ENCODE peak calls at places on chromosomes 7 and 10, in seven cellular contexts. One of them, this sample, is unnamed.

GRCh38 chr10:78405781-78406180 is 372.1 kb downstream of the RPS24 start:
- DNase-seq in tibial artery: peak; percentile 57
- DNase-seq in hepatocyte: no peak
- DNase-seq in tibial nerve: no peak
- DNase-seq in lung: no peak
- DNase-seq in breast epithelium: no peak
- DNase-seq in GM23248: peak; percentile 23
- DNase-seq in this sample: no peak

GRCh38 chr7:37901236-37901827 is 15.3 kb downstream of the SFRP4 start:
- DNase-seq in tibial artery: no peak
- DNase-seq in hepatocyte: peak; percentile 47
- DNase-seq in tibial nerve: no peak
- DNase-seq in lung: no peak
- DNase-seq in breast epithelium: no peak
- DNase-seq in GM23248: peak; percentile 42
- DNase-seq in this sample: peak; percentile 48

GRCh38 chr7:135888740-135889139 is 88.4 kb downstream of the MTPN start:
- DNase-seq in tibial artery: no peak
- DNase-seq in hepatocyte: no peak
- DNase-seq in tibial nerve: no peak
- DNase-seq in lung: no peak
- DNase-seq in breast epithelium: no peak
- DNase-seq in GM23248: no peak
- DNase-seq in this sample: no peak

GRCh38 chr10:72784551-72785421 is 92.8 kb downstream of the MCU start:
- DNase-seq in tibial artery: peak; percentile 72
- DNase-seq in hepatocyte: peak; percentile 51
- DNase-seq in tibial nerve: no peak
- DNase-seq in lung: peak; percentile 32
- DNase-seq in breast epithelium: no peak
- DNase-seq in GM23248: peak; percentile 80
- DNase-seq in this sample: peak; percentile 77

GRCh38 chr7:7152315-7152714 is 30.0 kb upstream of the C1GALT1 start:
- DNase-seq in tibial artery: no peak
- DNase-seq in hepatocyte: no peak
- DNase-seq in tibial nerve: no peak
- DNase-seq in lung: no peak
- DNase-seq in breast epithelium: no peak
- DNase-seq in GM23248: no peak
- DNase-seq in this sample: no peak

GRCh38 chr7:855686-856369 is 20.5 kb upstream of the GET4 start:
- DNase-seq in tibial artery: no peak
- DNase-seq in hepatocyte: no peak
- DNase-seq in tibial nerve: no peak
- DNase-seq in lung: no peak
- DNase-seq in breast epithelium: no peak
- DNase-seq in GM23248: no peak
- DNase-seq in this sample: no peak

GRCh38 chr10:45417746-45418145 is 43.7 kb downstream of the ALOX5 start:
- DNase-seq in tibial artery: no peak
- DNase-seq in hepatocyte: no peak
- DNase-seq in tibial nerve: no peak
- DNase-seq in lung: no peak
- DNase-seq in breast epithelium: no peak
- DNase-seq in GM23248: no peak
- DNase-seq in this sample: peak; percentile 30

GRCh38 chr7:50679218-50680007 is 103.3 kb downstream of the GRB10 start:
- DNase-seq in tibial artery: no peak
- DNase-seq in hepatocyte: peak; percentile 33
- DNase-seq in tibial nerve: no peak
- DNase-seq in lung: no peak
- DNase-seq in breast epithelium: no peak
- DNase-seq in GM23248: peak; percentile 52
- DNase-seq in this sample: no peak

GRCh38 chr10:97915346-97915745 is 65.7 kb downstream of the GOLGA7B start:
- DNase-seq in tibial artery: no peak
- DNase-seq in hepatocyte: no peak
- DNase-seq in tibial nerve: no peak
- DNase-seq in lung: no peak
- DNase-seq in breast epithelium: no peak
- DNase-seq in GM23248: no peak
- DNase-seq in this sample: no peak

GRCh38 chr10:13223241-13223640 is 10.9 kb downstream of the UCMA start:
- DNase-seq in tibial artery: no peak
- DNase-seq in hepatocyte: no peak
- DNase-seq in tibial nerve: no peak
- DNase-seq in lung: no peak
- DNase-seq in breast epithelium: no peak
- DNase-seq in GM23248: no peak
- DNase-seq in this sample: no peak

GRCh38 chr10:50275650-50276235 is 24.4 kb upstream of the ASAH2 start:
- DNase-seq in tibial artery: no peak
- DNase-seq in hepatocyte: peak; percentile 68
- DNase-seq in tibial nerve: peak; percentile 24
- DNase-seq in lung: no peak
- DNase-seq in breast epithelium: no peak
- DNase-seq in GM23248: peak; percentile 47
- DNase-seq in this sample: peak; percentile 36

GRCh38 chr7:141975806-141976523 is 2.4 kb upstream of the TAS2R38 start:
- DNase-seq in tibial artery: peak; percentile 72
- DNase-seq in hepatocyte: peak; percentile 88
- DNase-seq in tibial nerve: peak; percentile 40
- DNase-seq in lung: peak; percentile 82
- DNase-seq in breast epithelium: peak; percentile 32
- DNase-seq in GM23248: peak; percentile 80
- DNase-seq in this sample: peak; percentile 62

GRCh38 chr10:100319736-100320135 is 10.3 kb downstream of the PKD2L1 start:
- DNase-seq in tibial artery: no peak
- DNase-seq in hepatocyte: no peak
- DNase-seq in tibial nerve: no peak
- DNase-seq in lung: no peak
- DNase-seq in breast epithelium: no peak
- DNase-seq in GM23248: no peak
- DNase-seq in this sample: no peak

GRCh38 chr7:79553811-79554555 is 100.5 kb upstream of the MAGI2 start:
- DNase-seq in tibial artery: no peak
- DNase-seq in hepatocyte: no peak
- DNase-seq in tibial nerve: no peak
- DNase-seq in lung: no peak
- DNase-seq in breast epithelium: no peak
- DNase-seq in GM23248: peak; percentile 65
- DNase-seq in this sample: no peak

GRCh38 chr10:103653581-103654020 is 160.1 kb downstream of the NEURL1 start:
- DNase-seq in tibial artery: no peak
- DNase-seq in hepatocyte: no peak
- DNase-seq in tibial nerve: no peak
- DNase-seq in lung: no peak
- DNase-seq in breast epithelium: no peak
- DNase-seq in GM23248: no peak
- DNase-seq in this sample: no peak

GRCh38 chr7:28662236-28662635 is 249.9 kb downstream of the CREB5 start:
- DNase-seq in tibial artery: no peak
- DNase-seq in hepatocyte: no peak
- DNase-seq in tibial nerve: no peak
- DNase-seq in lung: no peak
- DNase-seq in breast epithelium: no peak
- DNase-seq in GM23248: no peak
- DNase-seq in this sample: no peak

GRCh38 chr7:15368653-15369052 is 193.2 kb downstream of the AGMO start:
- DNase-seq in tibial artery: no peak
- DNase-seq in hepatocyte: no peak
- DNase-seq in tibial nerve: no peak
- DNase-seq in lung: no peak
- DNase-seq in breast epithelium: no peak
- DNase-seq in GM23248: no peak
- DNase-seq in this sample: no peak

GRCh38 chr10:72328045-72328828 is 26.5 kb downstream of the DNAJB12 start:
- DNase-seq in tibial artery: peak; percentile 91
- DNase-seq in hepatocyte: peak; percentile 82
- DNase-seq in tibial nerve: peak; percentile 52
- DNase-seq in lung: peak; percentile 69
- DNase-seq in breast epithelium: no peak
- DNase-seq in GM23248: peak; percentile 72
- DNase-seq in this sample: peak; percentile 72

GRCh38 chr10:71990706-71991269 is 26.6 kb downstream of the CHST3 start:
- DNase-seq in tibial artery: no peak
- DNase-seq in hepatocyte: no peak
- DNase-seq in tibial nerve: no peak
- DNase-seq in lung: no peak
- DNase-seq in breast epithelium: no peak
- DNase-seq in GM23248: no peak
- DNase-seq in this sample: no peak

GRCh38 chr7:1538544-1539345 is 8.2 kb downstream of the MAFK start:
- DNase-seq in tibial artery: peak; percentile 80
- DNase-seq in hepatocyte: peak; percentile 10
- DNase-seq in tibial nerve: no peak
- DNase-seq in lung: no peak
- DNase-seq in breast epithelium: no peak
- DNase-seq in GM23248: no peak
- DNase-seq in this sample: no peak

GRCh38 chr10:660413-660979 is 29.0 kb downstream of the DIP2C start:
- DNase-seq in tibial artery: no peak
- DNase-seq in hepatocyte: no peak
- DNase-seq in tibial nerve: no peak
- DNase-seq in lung: no peak
- DNase-seq in breast epithelium: no peak
- DNase-seq in GM23248: no peak
- DNase-seq in this sample: no peak
- H3K27ac ChIP-seq in tibial artery: peak overlapping the region; percentile 53
- H3K27ac ChIP-seq in hepatocyte: peak overlapping the region; percentile 62
- H3K27ac ChIP-seq in tibial nerve: peak overlapping the region; percentile 86
- H3K27ac ChIP-seq in lung: peak overlapping the region; percentile 80
- H3K27ac ChIP-seq in breast epithelium: no peak overlapping the region
- H3K27ac ChIP-seq in GM23248: peak overlapping the region; percentile 87
- H3K27ac ChIP-seq in this sample: no peak overlapping the region

DNA sequence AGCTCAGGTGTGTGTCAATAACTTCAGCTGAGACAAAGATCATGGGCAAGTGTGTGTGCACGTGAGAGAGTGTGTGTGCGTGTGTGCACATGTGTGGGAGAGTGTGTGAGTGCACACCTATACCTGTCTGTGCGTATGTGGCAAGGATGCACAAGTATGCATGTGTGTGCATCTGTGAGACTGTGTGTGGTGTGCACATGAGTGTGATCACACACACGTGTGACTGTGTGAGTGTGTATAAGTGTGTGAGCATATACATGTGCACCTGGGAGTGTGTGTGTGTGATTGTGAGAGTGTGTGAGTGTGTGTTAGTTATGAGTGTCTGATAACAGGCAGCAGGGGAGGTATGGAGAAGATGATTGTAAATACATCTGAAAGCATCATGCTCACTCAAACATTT is 657.3 kb upstream of the PFKP start:
- DNase-seq in tibial artery: no peak
- DNase-seq in hepatocyte: no peak
- DNase-seq in tibial nerve: no peak
- DNase-seq in lung: no peak
- DNase-seq in breast epithelium: no peak
- DNase-seq in GM23248: no peak
- DNase-seq in this sample: no peak
- H3K4me1 ChIP-seq in tibial artery: no peaks in the 10 kb centered on the region
- H3K4me1 ChIP-seq in hepatocyte: no peaks in the 10 kb centered on the region
- H3K4me1 ChIP-seq in tibial nerve: no peaks in the 10 kb centered on the region
- H3K4me1 ChIP-seq in lung: no peaks in the 10 kb centered on the region
- H3K4me1 ChIP-seq in breast epithelium: no peaks in the 10 kb centered on the region
- H3K4me1 ChIP-seq in GM23248: no peaks in the 10 kb centered on the region
- H3K4me1 ChIP-seq in this sample: no peaks in the 10 kb centered on the region

GRCh38 chr7:26443006-26443405 is 151.3 kb downstream of the SNX10 start:
- DNase-seq in tibial artery: no peak
- DNase-seq in hepatocyte: no peak
- DNase-seq in tibial nerve: no peak
- DNase-seq in lung: no peak
- DNase-seq in breast epithelium: no peak
- DNase-seq in GM23248: no peak
- DNase-seq in this sample: no peak
- H3K4me3 ChIP-seq in tibial artery: no peak overlapping the region
- H3K4me3 ChIP-seq in hepatocyte: no peak overlapping the region
- H3K4me3 ChIP-seq in tibial nerve: no peak overlapping the region
- H3K4me3 ChIP-seq in lung: no peak overlapping the region
- H3K4me3 ChIP-seq in breast epithelium: no peak overlapping the region
- H3K4me3 ChIP-seq in GM23248: no peak overlapping the region
- H3K4me3 ChIP-seq in this sample: no peak overlapping the region

GRCh38 chr10:116194061-116194460 is 78.9 kb downstream of the GFRA1 start:
- DNase-seq in tibial artery: no peak
- DNase-seq in hepatocyte: no peak
- DNase-seq in tibial nerve: no peak
- DNase-seq in lung: no peak
- DNase-seq in breast epithelium: no peak
- DNase-seq in GM23248: no peak
- DNase-seq in this sample: no peak
- H3K27ac ChIP-seq in tibial artery: no peak overlapping the region
- H3K27ac ChIP-seq in hepatocyte: no peak overlapping the region
- H3K27ac ChIP-seq in tibial nerve: no peak overlapping the region
- H3K27ac ChIP-seq in lung: no peak overlapping the region
- H3K27ac ChIP-seq in breast epithelium: no peak overlapping the region
- H3K27ac ChIP-seq in GM23248: no peak overlapping the region
- H3K27ac ChIP-seq in this sample: no peak overlapping the region

GRCh38 chr7:112205348-112206237 is 606 bp downstream of the DOCK4 start:
- DNase-seq in tibial artery: peak; percentile 75
- DNase-seq in hepatocyte: peak; percentile 71
- DNase-seq in tibial nerve: peak; percentile 42
- DNase-seq in lung: peak; percentile 60
- DNase-seq in breast epithelium: peak; percentile 31
- DNase-seq in GM23248: peak; percentile 73
- DNase-seq in this sample: no peak
- H3K4me1 ChIP-seq in tibial artery: peaks cover 6% of the 10 kb centered on the region
- H3K4me1 ChIP-seq in hepatocyte: peaks cover 8% of the 10 kb centered on the region
- H3K4me1 ChIP-seq in tibial nerve: no peaks in the 10 kb centered on the region
- H3K4me1 ChIP-seq in lung: peaks cover 2% of the 10 kb centered on the region
- H3K4me1 ChIP-seq in breast epithelium: no peaks in the 10 kb centered on the region
- H3K4me1 ChIP-seq in GM23248: peaks cover 20% of the 10 kb centered on the region
- H3K4me1 ChIP-seq in this sample: peaks cover 9% of the 10 kb centered on the region

This sample was measured in SJSA1.